ENCODE peak calls at places on chromosomes 12 and 14, in ten cellular contexts. E is GM12865, Q is uterus, Y is H1, T is fibroblast of pulmonary artery, D is spleen, I is foreskin fibroblast, H is PC-3, M is tibial artery, N is epithelial cell of esophagus. G is an unnamed sample.

GRCh38 chr14:54901380-54902142 is 1.1 kb downstream of the GCH1 start:
- DNase-seq in Y (no peak), N (peak), D (peak), Q (no peak), H (peak), T (no peak), M (peak), E (peak), I (peak), G (no peak)

GRCh38 chr12:56518570-56518969 is 3.0 kb upstream of the RBMS2 start:
- DNase-seq in T (peak), H (peak), M (no peak), D (no peak), Q (no peak), I (peak), N (peak), E (no peak), Y (no peak), G (peak)

GRCh38 chr14:45112886-45113772 is 21.2 kb downstream of the FKBP3 start:
- DNase-seq in E (no peak), D (no peak), H (peak), Q (no peak), N (peak), M (no peak), T (peak), Y (no peak), I (no peak), G (peak)

GRCh38 chr12:3537916-3538690 is 47.1 kb downstream of the PRMT8 start:
- DNase-seq in Q (no peak), Y (peak), N (no peak), E (no peak), I (no peak), M (no peak), H (no peak), D (no peak), T (no peak), G (no peak)

GRCh38 chr14:54627325-54627717 is 60.4 kb downstream of the SAMD4A start:
- DNase-seq in Q (no peak), E (no peak), N (no peak), D (no peak), H (no peak), T (no peak), Y (no peak), I (no peak), M (no peak), G (no peak)

GRCh38 chr14:92471919-92472318 is 41.7 kb upstream of the RIN3 start:
- DNase-seq in N (peak), D (no peak), I (peak), T (peak), Y (peak), M (no peak), E (no peak), H (peak), Q (no peak), G (peak)

GRCh38 chr12:614727-615060 is 48.6 kb downstream of the NINJ2 start:
- DNase-seq in I (no peak), E (no peak), Y (no peak), T (no peak), Q (no peak), D (no peak), M (no peak), H (no peak), N (peak), G (no peak)

GRCh38 chr12:42017036-42017435 is 127.6 kb downstream of the GXYLT1 start:
- DNase-seq in D (no peak), Q (no peak), M (no peak), I (no peak), E (peak), T (no peak), N (no peak), H (no peak), Y (no peak), G (no peak)

GRCh38 chr12:112684742-112685141 is 106.8 kb upstream of the RPH3A start:
- DNase-seq in E (no peak), Q (no peak), Y (no peak), I (no peak), N (no peak), H (no peak), D (no peak), T (no peak), M (no peak), G (no peak)
- TF ChIP-seq CTCF in E (no peak), Q (no peak), Y (no peak), I (no peak), N (no peak), H (peak), D (no peak), T (no peak), M (no peak), G (no peak)

GRCh38 chr12:111488271-111488670 is 82.5 kb downstream of the SH2B3 start:
- DNase-seq in I (no peak), N (no peak), D (no peak), E (no peak), Y (no peak), H (no peak), Q (peak), M (peak), T (peak), G (peak)

DNA sequence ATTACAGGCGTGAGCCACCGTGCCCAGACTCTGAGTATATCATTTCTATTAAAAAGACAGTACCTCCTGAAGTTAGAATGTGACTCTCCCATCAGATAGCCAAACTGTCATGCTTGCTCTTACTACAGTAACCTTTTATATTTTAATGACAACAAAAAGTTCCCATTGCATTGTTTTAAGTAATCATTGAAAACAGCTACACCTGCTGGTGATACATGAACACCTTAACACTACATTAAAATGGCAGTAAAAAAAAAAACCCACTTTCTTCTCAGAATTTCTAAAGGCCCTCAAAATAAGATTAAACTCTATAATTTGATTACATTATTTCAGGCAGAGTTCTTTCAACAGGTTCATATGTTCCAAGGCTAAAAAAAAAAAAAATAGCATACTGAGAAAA is 76.7 kb downstream of the SH2B3 start:
- DNase-seq in T (no peak), E (peak), Q (no peak), D (no peak), H (peak), I (peak), N (no peak), M (no peak), Y (no peak), G (no peak)
- H3K4me3 ChIP-seq in T (no peak), E (no peak), Q (no peak), D (no peak), H (no peak), I (no peak), N (no peak), M (no peak), Y (no peak), G (no peak)

DNA sequence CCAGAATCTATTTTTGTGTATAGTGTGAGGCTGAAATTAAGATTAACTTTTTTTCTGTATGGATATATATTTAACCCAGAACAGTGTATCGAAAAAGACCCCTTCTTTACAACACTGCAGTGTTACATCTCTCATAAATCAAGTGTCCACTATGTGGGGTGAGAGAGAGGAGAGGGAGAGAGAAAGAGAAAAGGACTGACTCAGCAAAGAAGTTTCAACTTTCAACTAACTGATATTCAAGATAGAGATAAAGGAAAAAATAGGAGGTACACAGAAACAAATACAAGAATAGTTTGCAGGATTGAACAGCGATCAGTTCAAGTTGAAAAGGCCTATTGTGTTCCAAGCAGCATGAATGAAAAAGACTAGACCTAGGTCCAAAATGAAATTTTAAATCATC is 126.7 kb upstream of the NEDD1 start:
- DNase-seq in M (no peak), E (no peak), I (no peak), Q (no peak), H (no peak), Y (no peak), D (no peak), T (no peak), N (no peak), G (no peak)
- TF ChIP-seq CTCF in M (no peak), E (no peak), I (no peak), Q (no peak), H (peak), Y (no peak), D (no peak), T (no peak), N (no peak), G (no peak)

GRCh38 chr14:35385042-35385839 is 19.3 kb downstream of the NFKBIA start:
- DNase-seq in Q (peak), M (peak), E (no peak), N (peak), T (peak), D (no peak), Y (no peak), I (peak), H (no peak), G (peak)
- H3K4me3 ChIP-seq in Q (no peak), M (no peak), E (no peak), N (no peak), T (no peak), D (no peak), Y (no peak), I (no peak), H (no peak), G (no peak)

GRCh38 chr12:96906849-96907664 is at the start of gene NEDD1:
- DNase-seq in T (peak), H (peak), E (peak), M (peak), I (peak), Q (peak), Y (peak), D (peak), N (peak), G (peak)

GRCh38 chr12:96907681-96908163 is 665 bp downstream of the NEDD1 start:
- DNase-seq in Y (peak), E (peak), H (no peak), M (no peak), T (peak), I (peak), D (peak), Q (no peak), N (peak), G (peak)

GRCh38 chr12:96901175-96901574 is 5.9 kb upstream of the NEDD1 start:
- DNase-seq in Q (no peak), M (no peak), I (no peak), H (no peak), E (no peak), D (no peak), T (no peak), N (no peak), Y (no peak), G (no peak)

GRCh38 chr12:96906498-96906848 is 584 bp upstream of the NEDD1 start:
- DNase-seq in Q (no peak), I (no peak), M (no peak), N (no peak), T (no peak), H (no peak), E (no peak), D (no peak), Y (no peak), G (no peak)

DNA sequence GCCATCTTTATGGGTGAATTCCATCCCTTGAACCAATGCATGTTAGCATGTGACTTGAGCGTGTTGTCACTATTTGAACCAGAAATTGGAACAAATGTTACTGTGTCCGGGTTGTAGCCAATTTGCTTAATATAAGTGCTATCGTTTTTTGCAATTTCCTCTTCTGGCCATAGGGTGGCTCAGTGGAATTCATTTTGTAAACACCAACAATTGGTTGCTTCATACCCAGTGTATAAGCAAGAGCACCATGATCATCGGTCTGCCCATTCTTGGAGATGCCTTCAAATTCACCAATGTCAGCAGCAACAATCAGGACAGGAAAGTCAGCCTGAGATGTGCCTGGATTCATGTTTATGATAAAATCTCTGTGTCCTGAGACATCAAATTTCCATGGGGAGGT is 5.0 kb upstream of the NEDD1 start:
- DNase-seq in I (peak), Y (no peak), Q (no peak), E (peak), D (no peak), H (no peak), T (no peak), M (no peak), N (no peak), G (peak)
- TF ChIP-seq CTCF in I (no peak), Y (no peak), Q (no peak), E (peak), D (no peak), H (peak), T (no peak), M (no peak), N (no peak), G (no peak)

G was measured in cardiac fibroblast.